ENCODE peak calls at places on chromosomes 7 and 10, in seven cellular contexts. One of them, this sample, is unnamed.

GRCh38 chr10:76717141-76717540 is 920.5 kb downstream of the KCNMA1 start:
- DNase-seq in A549: no peak
- DNase-seq in cardiac muscle cell: peak
- DNase-seq in heart right ventricle: no peak
- DNase-seq in progenitor cell of endocrine pancreas: no peak
- DNase-seq in RWPE1: peak
- DNase-seq in mesothelial cell of epicardium: no peak
- DNase-seq in this sample: no peak

GRCh38 chr10:21904930-21905329 is 98.6 kb downstream of the DNAJC1 start:
- DNase-seq in A549: no peak
- DNase-seq in progenitor cell of endocrine pancreas: no peak
- DNase-seq in heart right ventricle: no peak
- DNase-seq in mesothelial cell of epicardium: no peak
- DNase-seq in cardiac muscle cell: no peak
- DNase-seq in RWPE1: no peak
- DNase-seq in this sample: no peak

GRCh38 chr10:31033166-31033565 is 1.5 kb upstream of the ZNF438 start:
- DNase-seq in A549: no peak
- DNase-seq in RWPE1: no peak
- DNase-seq in cardiac muscle cell: no peak
- DNase-seq in progenitor cell of endocrine pancreas: no peak
- DNase-seq in mesothelial cell of epicardium: no peak
- DNase-seq in heart right ventricle: no peak
- DNase-seq in this sample: no peak

GRCh38 chr7:33072471-33072870 is 9.9 kb upstream of the NT5C3A start:
- DNase-seq in heart right ventricle: no peak
- DNase-seq in RWPE1: peak
- DNase-seq in progenitor cell of endocrine pancreas: no peak
- DNase-seq in A549: no peak
- DNase-seq in mesothelial cell of epicardium: no peak
- DNase-seq in cardiac muscle cell: peak
- DNase-seq in this sample: no peak

GRCh38 chr7:76008156-76008687 is 13.8 kb upstream of the TMEM120A start:
- DNase-seq in mesothelial cell of epicardium: no peak
- DNase-seq in heart right ventricle: no peak
- DNase-seq in cardiac muscle cell: no peak
- DNase-seq in RWPE1: no peak
- DNase-seq in A549: no peak
- DNase-seq in progenitor cell of endocrine pancreas: no peak
- DNase-seq in this sample: no peak

GRCh38 chr10:75043256-75044121 is 68.0 kb upstream of the SAMD8 start:
- DNase-seq in progenitor cell of endocrine pancreas: no peak
- DNase-seq in RWPE1: peak
- DNase-seq in A549: no peak
- DNase-seq in heart right ventricle: peak
- DNase-seq in cardiac muscle cell: no peak
- DNase-seq in mesothelial cell of epicardium: peak
- DNase-seq in this sample: no peak

GRCh38 chr10:89476676-89477075 is 58.7 kb downstream of the SLC16A12 start:
- DNase-seq in heart right ventricle: peak
- DNase-seq in cardiac muscle cell: peak
- DNase-seq in mesothelial cell of epicardium: no peak
- DNase-seq in A549: no peak
- DNase-seq in RWPE1: no peak
- DNase-seq in progenitor cell of endocrine pancreas: no peak
- DNase-seq in this sample: no peak

GRCh38 chr10:19432000-19432399 is 383.4 kb downstream of the MALRD1 start:
- DNase-seq in cardiac muscle cell: no peak
- DNase-seq in A549: no peak
- DNase-seq in mesothelial cell of epicardium: no peak
- DNase-seq in progenitor cell of endocrine pancreas: no peak
- DNase-seq in heart right ventricle: no peak
- DNase-seq in RWPE1: no peak
- DNase-seq in this sample: no peak

GRCh38 chr7:132764762-132765161 is 188.5 kb upstream of the PLXNA4 start:
- DNase-seq in mesothelial cell of epicardium: no peak
- DNase-seq in heart right ventricle: no peak
- DNase-seq in progenitor cell of endocrine pancreas: no peak
- DNase-seq in A549: no peak
- DNase-seq in cardiac muscle cell: no peak
- DNase-seq in RWPE1: no peak
- DNase-seq in this sample: no peak

DNA sequence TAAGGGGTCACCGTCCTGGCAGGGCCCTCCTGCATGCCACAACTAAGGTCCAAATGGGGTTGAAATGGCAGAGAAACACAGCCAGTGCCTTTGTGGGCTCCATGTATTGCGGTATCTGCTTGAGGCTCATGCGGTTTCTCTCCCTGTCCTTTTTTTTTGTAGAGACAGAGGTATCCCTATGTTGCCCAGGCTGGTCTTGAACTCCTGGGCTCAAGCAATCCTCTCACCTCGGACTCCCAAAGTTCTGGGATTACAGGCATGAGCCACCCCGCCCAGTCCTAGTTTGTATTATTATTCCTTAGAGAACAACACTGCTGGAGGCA is 64.1 kb upstream of the WAPL start:
- DNase-seq in cardiac muscle cell: no peak
- DNase-seq in heart right ventricle: no peak
- DNase-seq in A549: no peak
- DNase-seq in mesothelial cell of epicardium: no peak
- DNase-seq in RWPE1: no peak
- DNase-seq in progenitor cell of endocrine pancreas: no peak
- DNase-seq in this sample: no peak
- TF ChIP-seq CTCF in cardiac muscle cell: no peak
- TF ChIP-seq CTCF in heart right ventricle: no peak
- TF ChIP-seq CTCF in A549: peak
- TF ChIP-seq CTCF in mesothelial cell of epicardium: no peak
- TF ChIP-seq CTCF in RWPE1: peak
- TF ChIP-seq CTCF in progenitor cell of endocrine pancreas: no peak
- TF ChIP-seq CTCF in this sample: no peak

GRCh38 chr7:143408686-143409551 is at the start of gene EPHA1:
- DNase-seq in RWPE1: peak
- DNase-seq in progenitor cell of endocrine pancreas: peak
- DNase-seq in A549: peak
- DNase-seq in cardiac muscle cell: peak
- DNase-seq in heart right ventricle: no peak
- DNase-seq in mesothelial cell of epicardium: no peak
- DNase-seq in this sample: no peak
- TF ChIP-seq CTCF in RWPE1: peak
- TF ChIP-seq CTCF in progenitor cell of endocrine pancreas: peak
- TF ChIP-seq CTCF in A549: peak
- TF ChIP-seq CTCF in cardiac muscle cell: peak
- TF ChIP-seq CTCF in heart right ventricle: peak
- TF ChIP-seq CTCF in mesothelial cell of epicardium: peak
- TF ChIP-seq CTCF in this sample: peak

GRCh38 chr7:21253740-21254687 is 173.9 kb upstream of the SP4 start:
- DNase-seq in A549: peak
- DNase-seq in progenitor cell of endocrine pancreas: peak
- DNase-seq in cardiac muscle cell: peak
- DNase-seq in RWPE1: peak
- DNase-seq in heart right ventricle: no peak
- DNase-seq in mesothelial cell of epicardium: peak
- DNase-seq in this sample: no peak
- TF ChIP-seq CTCF in A549: peak
- TF ChIP-seq CTCF in progenitor cell of endocrine pancreas: peak
- TF ChIP-seq CTCF in cardiac muscle cell: peak
- TF ChIP-seq CTCF in RWPE1: peak
- TF ChIP-seq CTCF in heart right ventricle: peak
- TF ChIP-seq CTCF in mesothelial cell of epicardium: peak
- TF ChIP-seq CTCF in this sample: peak

GRCh38 chr10:132443998-132444876 is 47.2 kb downstream of the PWWP2B start:
- DNase-seq in RWPE1: no peak
- DNase-seq in mesothelial cell of epicardium: no peak
- DNase-seq in cardiac muscle cell: peak
- DNase-seq in heart right ventricle: no peak
- DNase-seq in progenitor cell of endocrine pancreas: no peak
- DNase-seq in A549: no peak
- DNase-seq in this sample: no peak

GRCh38 chr10:132442636-132443035 is 45.6 kb downstream of the PWWP2B start:
- DNase-seq in cardiac muscle cell: no peak
- DNase-seq in mesothelial cell of epicardium: no peak
- DNase-seq in A549: no peak
- DNase-seq in RWPE1: no peak
- DNase-seq in heart right ventricle: no peak
- DNase-seq in progenitor cell of endocrine pancreas: no peak
- DNase-seq in this sample: no peak

GRCh38 chr10:132444877-132445351 is 47.9 kb downstream of the PWWP2B start:
- DNase-seq in heart right ventricle: no peak
- DNase-seq in A549: no peak
- DNase-seq in mesothelial cell of epicardium: no peak
- DNase-seq in progenitor cell of endocrine pancreas: no peak
- DNase-seq in RWPE1: no peak
- DNase-seq in cardiac muscle cell: no peak
- DNase-seq in this sample: no peak

GRCh38 chr10:132441818-132442217 is 44.8 kb downstream of the PWWP2B start:
- DNase-seq in RWPE1: no peak
- DNase-seq in heart right ventricle: no peak
- DNase-seq in progenitor cell of endocrine pancreas: no peak
- DNase-seq in cardiac muscle cell: no peak
- DNase-seq in A549: no peak
- DNase-seq in mesothelial cell of epicardium: no peak
- DNase-seq in this sample: no peak

DNA sequence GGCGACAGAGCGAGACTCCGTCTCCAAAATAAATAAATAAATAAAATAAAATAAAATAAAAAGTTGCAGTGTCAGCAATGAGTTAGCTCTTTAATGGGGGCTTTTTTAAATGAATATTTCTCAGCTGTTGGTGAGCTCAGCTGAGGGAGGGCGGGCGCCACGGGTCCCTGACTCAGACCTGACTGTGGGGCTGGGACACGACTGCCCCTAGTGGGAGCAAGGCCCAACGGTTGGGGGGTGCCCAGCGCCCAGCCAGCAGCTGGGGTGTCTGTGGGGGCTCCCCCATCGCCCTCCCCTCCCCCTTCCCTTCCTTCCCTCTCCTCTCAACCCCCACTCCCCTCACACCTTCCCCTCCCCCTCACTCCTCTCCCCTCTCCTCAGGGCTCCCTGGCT is 46.6 kb downstream of the PWWP2B start:
- DNase-seq in mesothelial cell of epicardium: no peak
- DNase-seq in RWPE1: no peak
- DNase-seq in heart right ventricle: no peak
- DNase-seq in progenitor cell of endocrine pancreas: no peak
- DNase-seq in A549: no peak
- DNase-seq in cardiac muscle cell: peak
- DNase-seq in this sample: no peak
- TF ChIP-seq CTCF in mesothelial cell of epicardium: no peak
- TF ChIP-seq CTCF in RWPE1: peak
- TF ChIP-seq CTCF in heart right ventricle: peak
- TF ChIP-seq CTCF in progenitor cell of endocrine pancreas: no peak
- TF ChIP-seq CTCF in A549: peak
- TF ChIP-seq CTCF in cardiac muscle cell: peak
- TF ChIP-seq CTCF in this sample: peak

GRCh38 chr7:139033346-139034114 is 2.3 kb downstream of the ZC3HAV1L start:
- DNase-seq in cardiac muscle cell: no peak
- DNase-seq in mesothelial cell of epicardium: no peak
- DNase-seq in RWPE1: no peak
- DNase-seq in progenitor cell of endocrine pancreas: no peak
- DNase-seq in heart right ventricle: no peak
- DNase-seq in A549: no peak
- DNase-seq in this sample: no peak

GRCh38 chr7:139034336-139034735 is 1.5 kb downstream of the ZC3HAV1L start:
- DNase-seq in RWPE1: peak
- DNase-seq in cardiac muscle cell: no peak
- DNase-seq in progenitor cell of endocrine pancreas: no peak
- DNase-seq in A549: peak
- DNase-seq in mesothelial cell of epicardium: no peak
- DNase-seq in heart right ventricle: no peak
- DNase-seq in this sample: no peak

GRCh38 chr7:139036901-139037300 is 1.1 kb upstream of the ZC3HAV1L start:
- DNase-seq in mesothelial cell of epicardium: no peak
- DNase-seq in progenitor cell of endocrine pancreas: no peak
- DNase-seq in A549: no peak
- DNase-seq in cardiac muscle cell: no peak
- DNase-seq in heart right ventricle: no peak
- DNase-seq in RWPE1: no peak
- DNase-seq in this sample: no peak

GRCh38 chr7:139035588-139036353 is at the start of gene ZC3HAV1L:
- DNase-seq in progenitor cell of endocrine pancreas: peak
- DNase-seq in A549: peak
- DNase-seq in mesothelial cell of epicardium: no peak
- DNase-seq in heart right ventricle: peak
- DNase-seq in cardiac muscle cell: peak
- DNase-seq in RWPE1: peak
- DNase-seq in this sample: no peak

GRCh38 chr7:139034855-139035587 is 821 bp downstream of the ZC3HAV1L start:
- DNase-seq in cardiac muscle cell: peak
- DNase-seq in RWPE1: peak
- DNase-seq in progenitor cell of endocrine pancreas: no peak
- DNase-seq in A549: peak
- DNase-seq in heart right ventricle: peak
- DNase-seq in mesothelial cell of epicardium: no peak
- DNase-seq in this sample: no peak
- TF ChIP-seq CTCF in cardiac muscle cell: peak
- TF ChIP-seq CTCF in RWPE1: no peak
- TF ChIP-seq CTCF in progenitor cell of endocrine pancreas: no peak
- TF ChIP-seq CTCF in A549: peak
- TF ChIP-seq CTCF in heart right ventricle: no peak
- TF ChIP-seq CTCF in mesothelial cell of epicardium: no peak
- TF ChIP-seq CTCF in this sample: peak

This sample was measured in AG09319.